ENCODE peak calls at places on chromosomes 4 and X, in ten cellular contexts. One of them, this sample, is unnamed.

GRCh38 chr4:38128478-38129451 is 168.6 kb downstream of the PTTG2 start:
- DNase-seq in heart right ventricle: no peak
- DNase-seq in OCI-LY7: no peak
- DNase-seq in fibroblast of lung: peak; percentile 60
- DNase-seq in heart left ventricle: peak; percentile 41
- DNase-seq in brain microvascular endothelial cell: no peak
- DNase-seq in upper lobe of right lung: no peak
- DNase-seq in cardiac muscle cell: no peak
- DNase-seq in GM12878: peak; percentile 95
- DNase-seq in pancreas: no peak
- DNase-seq in this sample: peak; percentile 63

GRCh38 chr4:177107288-177107901 is 202.3 kb upstream of the NEIL3 start:
- DNase-seq in heart right ventricle: no peak
- DNase-seq in OCI-LY7: no peak
- DNase-seq in fibroblast of lung: peak; percentile 10
- DNase-seq in heart left ventricle: no peak
- DNase-seq in brain microvascular endothelial cell: no peak
- DNase-seq in upper lobe of right lung: no peak
- DNase-seq in cardiac muscle cell: no peak
- DNase-seq in GM12878: no peak
- DNase-seq in pancreas: no peak
- DNase-seq in this sample: no peak

GRCh38 chr4:86032476-86033022 is 327.3 kb downstream of the MAPK10 start:
- DNase-seq in heart right ventricle: no peak
- DNase-seq in OCI-LY7: no peak
- DNase-seq in fibroblast of lung: peak; percentile 79
- DNase-seq in heart left ventricle: peak; percentile 29
- DNase-seq in brain microvascular endothelial cell: peak; percentile 79
- DNase-seq in upper lobe of right lung: no peak
- DNase-seq in cardiac muscle cell: peak; percentile 32
- DNase-seq in GM12878: no peak
- DNase-seq in pancreas: no peak
- DNase-seq in this sample: no peak

GRCh38 chr4:151940926-151941617 is 180.3 kb upstream of the GATB start:
- DNase-seq in heart right ventricle: no peak
- DNase-seq in OCI-LY7: no peak
- DNase-seq in fibroblast of lung: no peak
- DNase-seq in heart left ventricle: no peak
- DNase-seq in brain microvascular endothelial cell: no peak
- DNase-seq in upper lobe of right lung: no peak
- DNase-seq in cardiac muscle cell: no peak
- DNase-seq in GM12878: no peak
- DNase-seq in pancreas: no peak
- DNase-seq in this sample: peak; percentile 1

GRCh38 chr4:6621556-6621927 is 18.9 kb upstream of the MRFAP1 start:
- DNase-seq in heart right ventricle: no peak
- DNase-seq in OCI-LY7: no peak
- DNase-seq in fibroblast of lung: no peak
- DNase-seq in heart left ventricle: no peak
- DNase-seq in brain microvascular endothelial cell: no peak
- DNase-seq in upper lobe of right lung: peak; percentile 41
- DNase-seq in cardiac muscle cell: no peak
- DNase-seq in GM12878: no peak
- DNase-seq in pancreas: no peak
- DNase-seq in this sample: no peak

GRCh38 chr4:99485212-99485611 is 25.6 kb upstream of the C4orf17 start:
- DNase-seq in heart right ventricle: no peak
- DNase-seq in OCI-LY7: no peak
- DNase-seq in fibroblast of lung: no peak
- DNase-seq in heart left ventricle: no peak
- DNase-seq in brain microvascular endothelial cell: no peak
- DNase-seq in upper lobe of right lung: no peak
- DNase-seq in cardiac muscle cell: no peak
- DNase-seq in GM12878: no peak
- DNase-seq in pancreas: no peak
- DNase-seq in this sample: no peak

GRCh38 chr4:105106416-105106815 is 40.3 kb upstream of the TET2 start:
- DNase-seq in heart right ventricle: no peak
- DNase-seq in OCI-LY7: no peak
- DNase-seq in fibroblast of lung: peak; percentile 42
- DNase-seq in heart left ventricle: no peak
- DNase-seq in brain microvascular endothelial cell: no peak
- DNase-seq in upper lobe of right lung: no peak
- DNase-seq in cardiac muscle cell: no peak
- DNase-seq in GM12878: no peak
- DNase-seq in pancreas: no peak
- DNase-seq in this sample: no peak

GRCh38 chr4:70703695-70704332 is 15.5 kb downstream of the UTP3 start:
- DNase-seq in heart right ventricle: no peak
- DNase-seq in OCI-LY7: peak; percentile 44
- DNase-seq in fibroblast of lung: peak; percentile 72
- DNase-seq in heart left ventricle: no peak
- DNase-seq in brain microvascular endothelial cell: peak; percentile 21
- DNase-seq in upper lobe of right lung: no peak
- DNase-seq in cardiac muscle cell: no peak
- DNase-seq in GM12878: no peak
- DNase-seq in pancreas: no peak
- DNase-seq in this sample: no peak

GRCh38 chr4:83589283-83589682 is 53.4 kb downstream of the GPAT3 start:
- DNase-seq in heart right ventricle: no peak
- DNase-seq in OCI-LY7: no peak
- DNase-seq in fibroblast of lung: no peak
- DNase-seq in heart left ventricle: no peak
- DNase-seq in brain microvascular endothelial cell: no peak
- DNase-seq in upper lobe of right lung: no peak
- DNase-seq in cardiac muscle cell: no peak
- DNase-seq in GM12878: no peak
- DNase-seq in pancreas: no peak
- DNase-seq in this sample: no peak

GRCh38 chrX:10984213-10984612 is 126.9 kb upstream of the HCCS start:
- DNase-seq in heart right ventricle: no peak
- DNase-seq in OCI-LY7: no peak
- DNase-seq in fibroblast of lung: no peak
- DNase-seq in heart left ventricle: no peak
- DNase-seq in brain microvascular endothelial cell: no peak
- DNase-seq in upper lobe of right lung: no peak
- DNase-seq in cardiac muscle cell: no peak
- DNase-seq in GM12878: no peak
- DNase-seq in pancreas: no peak
- DNase-seq in this sample: no peak

GRCh38 chr4:24598025-24598424 is 13.7 kb upstream of the DHX15 start:
- DNase-seq in heart right ventricle: no peak
- DNase-seq in OCI-LY7: no peak
- DNase-seq in fibroblast of lung: no peak
- DNase-seq in heart left ventricle: no peak
- DNase-seq in brain microvascular endothelial cell: peak; percentile 16
- DNase-seq in upper lobe of right lung: peak; percentile 79
- DNase-seq in cardiac muscle cell: no peak
- DNase-seq in GM12878: no peak
- DNase-seq in pancreas: peak; percentile 41
- DNase-seq in this sample: no peak

GRCh38 chrX:447052-447451 is 60.3 kb upstream of the PPP2R3B start:
- DNase-seq in heart right ventricle: no peak
- DNase-seq in OCI-LY7: no peak
- DNase-seq in fibroblast of lung: no peak
- DNase-seq in heart left ventricle: no peak
- DNase-seq in brain microvascular endothelial cell: no peak
- DNase-seq in upper lobe of right lung: peak; percentile 21
- DNase-seq in cardiac muscle cell: no peak
- DNase-seq in GM12878: no peak
- DNase-seq in pancreas: no peak
- DNase-seq in this sample: no peak

GRCh38 chr4:48858130-48858529 is 27.2 kb downstream of the OCIAD1 start:
- DNase-seq in heart right ventricle: no peak
- DNase-seq in OCI-LY7: no peak
- DNase-seq in fibroblast of lung: no peak
- DNase-seq in heart left ventricle: no peak
- DNase-seq in brain microvascular endothelial cell: peak; percentile 27
- DNase-seq in upper lobe of right lung: no peak
- DNase-seq in cardiac muscle cell: no peak
- DNase-seq in GM12878: no peak
- DNase-seq in pancreas: no peak
- DNase-seq in this sample: no peak

GRCh38 chr4:48851651-48852050 is 20.8 kb downstream of the OCIAD1 start:
- DNase-seq in heart right ventricle: no peak
- DNase-seq in OCI-LY7: no peak
- DNase-seq in fibroblast of lung: no peak
- DNase-seq in heart left ventricle: no peak
- DNase-seq in brain microvascular endothelial cell: no peak
- DNase-seq in upper lobe of right lung: no peak
- DNase-seq in cardiac muscle cell: no peak
- DNase-seq in GM12878: no peak
- DNase-seq in pancreas: no peak
- DNase-seq in this sample: no peak

GRCh38 chr4:48854395-48854683 is 23.5 kb downstream of the OCIAD1 start:
- DNase-seq in heart right ventricle: no peak
- DNase-seq in OCI-LY7: no peak
- DNase-seq in fibroblast of lung: no peak
- DNase-seq in heart left ventricle: no peak
- DNase-seq in brain microvascular endothelial cell: no peak
- DNase-seq in upper lobe of right lung: no peak
- DNase-seq in cardiac muscle cell: no peak
- DNase-seq in GM12878: no peak
- DNase-seq in pancreas: no peak
- DNase-seq in this sample: no peak

GRCh38 chr4:48853604-48854394 is 22.9 kb downstream of the OCIAD1 start:
- DNase-seq in heart right ventricle: no peak
- DNase-seq in OCI-LY7: no peak
- DNase-seq in fibroblast of lung: no peak
- DNase-seq in heart left ventricle: no peak
- DNase-seq in brain microvascular endothelial cell: no peak
- DNase-seq in upper lobe of right lung: no peak
- DNase-seq in cardiac muscle cell: no peak
- DNase-seq in GM12878: no peak
- DNase-seq in pancreas: no peak
- DNase-seq in this sample: no peak

DNA sequence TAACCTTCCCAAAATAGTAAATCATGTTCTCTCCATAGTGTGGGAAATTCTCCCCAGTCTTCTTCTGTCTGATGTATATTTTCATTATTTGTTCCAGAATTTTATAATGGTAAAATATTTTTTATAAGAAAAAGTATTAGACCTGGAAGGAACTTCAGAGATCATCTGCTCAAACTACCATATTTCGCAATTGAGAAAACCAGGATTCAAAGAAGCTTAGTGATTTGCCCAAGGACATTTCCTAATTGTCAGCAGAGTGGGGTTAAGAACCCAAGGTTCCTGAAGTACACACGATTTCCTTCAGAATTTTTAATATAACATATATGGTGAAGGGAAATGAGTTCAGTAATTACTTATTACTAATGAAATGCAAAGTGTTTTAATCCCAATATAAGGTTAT is 24.1 kb downstream of the OCIAD1 start:
- DNase-seq in heart right ventricle: no peak
- DNase-seq in OCI-LY7: no peak
- DNase-seq in fibroblast of lung: peak; percentile 7
- DNase-seq in heart left ventricle: no peak
- DNase-seq in brain microvascular endothelial cell: no peak
- DNase-seq in upper lobe of right lung: no peak
- DNase-seq in cardiac muscle cell: no peak
- DNase-seq in GM12878: no peak
- DNase-seq in pancreas: no peak
- DNase-seq in this sample: no peak
- H3K36me3 ChIP-seq in heart right ventricle: no peaks in the 10 kb centered on the region
- H3K36me3 ChIP-seq in OCI-LY7: peaks cover 88% of the 10 kb centered on the region
- H3K36me3 ChIP-seq in fibroblast of lung: peaks cover 8% of the 10 kb centered on the region
- H3K36me3 ChIP-seq in heart left ventricle: peaks cover 93% of the 10 kb centered on the region
- H3K36me3 ChIP-seq in brain microvascular endothelial cell: peaks cover 25% of the 10 kb centered on the region
- H3K36me3 ChIP-seq in upper lobe of right lung: peaks cover 91% of the 10 kb centered on the region
- H3K36me3 ChIP-seq in cardiac muscle cell: peaks cover 64% of the 10 kb centered on the region
- H3K36me3 ChIP-seq in GM12878: peaks cover 15% of the 10 kb centered on the region
- H3K36me3 ChIP-seq in pancreas: peaks cover 25% of the 10 kb centered on the region
- H3K36me3 ChIP-seq in this sample: peaks cover 7% of the 10 kb centered on the region

DNA sequence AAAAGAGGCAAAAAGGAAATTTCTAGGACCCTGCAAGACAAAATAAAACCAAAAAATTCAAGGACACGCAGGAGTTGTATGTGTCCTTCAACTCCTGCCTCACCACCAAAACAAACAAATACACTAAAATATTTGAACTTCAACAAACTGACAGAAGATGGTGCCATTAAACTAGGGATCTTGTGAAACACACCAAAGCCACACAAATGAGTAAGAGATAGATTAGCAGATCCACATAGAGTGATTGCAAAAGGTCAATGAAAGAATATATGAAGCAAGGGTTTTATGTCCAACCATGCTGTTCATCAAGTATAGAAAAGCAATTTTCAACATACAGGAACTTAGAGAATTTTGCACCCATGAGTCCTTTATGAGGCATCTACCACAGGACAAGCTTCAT is 40.1 kb upstream of the SCML1 start:
- DNase-seq in heart right ventricle: no peak
- DNase-seq in OCI-LY7: no peak
- DNase-seq in fibroblast of lung: peak; percentile 25
- DNase-seq in heart left ventricle: no peak
- DNase-seq in brain microvascular endothelial cell: no peak
- DNase-seq in upper lobe of right lung: no peak
- DNase-seq in cardiac muscle cell: no peak
- DNase-seq in GM12878: no peak
- DNase-seq in pancreas: no peak
- DNase-seq in this sample: no peak
- TF ChIP-seq CTCF in heart right ventricle: no peak
- TF ChIP-seq CTCF in OCI-LY7: no peak
- TF ChIP-seq CTCF in fibroblast of lung: no peak
- TF ChIP-seq CTCF in heart left ventricle: no peak
- TF ChIP-seq CTCF in brain microvascular endothelial cell: no peak
- TF ChIP-seq CTCF in upper lobe of right lung: no peak
- TF ChIP-seq CTCF in cardiac muscle cell: no peak
- TF ChIP-seq CTCF in GM12878: no peak
- TF ChIP-seq CTCF in pancreas: no peak
- TF ChIP-seq CTCF in this sample: no peak

GRCh38 chr4:10079951-10080873 is 36.4 kb downstream of the WDR1 start:
- DNase-seq in heart right ventricle: no peak
- DNase-seq in OCI-LY7: no peak
- DNase-seq in fibroblast of lung: no peak
- DNase-seq in heart left ventricle: no peak
- DNase-seq in brain microvascular endothelial cell: no peak
- DNase-seq in upper lobe of right lung: peak; percentile 46
- DNase-seq in cardiac muscle cell: no peak
- DNase-seq in GM12878: no peak
- DNase-seq in pancreas: no peak
- DNase-seq in this sample: no peak
- H3K36me3 ChIP-seq in heart right ventricle: peaks cover 5% of the 10 kb centered on the region
- H3K36me3 ChIP-seq in OCI-LY7: peaks cover 97% of the 10 kb centered on the region
- H3K36me3 ChIP-seq in fibroblast of lung: peaks cover 75% of the 10 kb centered on the region
- H3K36me3 ChIP-seq in heart left ventricle: peaks cover 100% of the 10 kb centered on the region
- H3K36me3 ChIP-seq in brain microvascular endothelial cell: peaks cover 98% of the 10 kb centered on the region
- H3K36me3 ChIP-seq in upper lobe of right lung: peaks cover 97% of the 10 kb centered on the region
- H3K36me3 ChIP-seq in cardiac muscle cell: peaks cover 87% of the 10 kb centered on the region
- H3K36me3 ChIP-seq in GM12878: peaks cover 67% of the 10 kb centered on the region
- H3K36me3 ChIP-seq in pancreas: peaks cover 90% of the 10 kb centered on the region
- H3K36me3 ChIP-seq in this sample: peaks cover 77% of the 10 kb centered on the region

DNA sequence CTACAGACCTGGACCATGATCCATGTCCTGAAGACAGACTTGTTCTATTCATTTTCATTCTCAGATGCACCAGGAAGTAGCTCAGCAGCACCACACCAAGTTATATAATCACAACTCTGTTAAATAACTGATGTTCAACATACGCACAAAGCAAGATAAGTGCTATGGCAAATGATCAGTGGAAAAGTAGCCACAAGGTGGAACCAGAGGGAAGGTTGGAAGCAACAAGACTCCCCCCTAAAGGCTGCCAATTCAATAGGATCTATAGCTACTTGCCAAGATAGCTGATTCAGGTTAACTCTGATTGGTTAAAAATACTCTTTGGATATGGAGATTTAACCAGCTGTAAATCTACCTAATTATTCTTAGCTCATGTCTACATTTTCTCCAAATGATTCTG is 23.7 kb upstream of the FAM47B start:
- DNase-seq in heart right ventricle: no peak
- DNase-seq in OCI-LY7: no peak
- DNase-seq in fibroblast of lung: peak; percentile 69
- DNase-seq in heart left ventricle: no peak
- DNase-seq in brain microvascular endothelial cell: peak; percentile 69
- DNase-seq in upper lobe of right lung: no peak
- DNase-seq in cardiac muscle cell: peak; percentile 74
- DNase-seq in GM12878: no peak
- DNase-seq in pancreas: no peak
- DNase-seq in this sample: no peak
- TF ChIP-seq CTCF in heart right ventricle: peak; percentile 35
- TF ChIP-seq CTCF in OCI-LY7: peak; percentile 31
- TF ChIP-seq CTCF in fibroblast of lung: peak; percentile 36
- TF ChIP-seq CTCF in heart left ventricle: peak; percentile 6
- TF ChIP-seq CTCF in brain microvascular endothelial cell: peak; percentile 71
- TF ChIP-seq CTCF in upper lobe of right lung: peak; percentile 23
- TF ChIP-seq CTCF in cardiac muscle cell: peak; percentile 48
- TF ChIP-seq CTCF in GM12878: peak; percentile 24
- TF ChIP-seq CTCF in pancreas: no peak
- TF ChIP-seq CTCF in this sample: no peak